ENCODE peak calls at places on chromosomes 11 and 22, in ten cellular contexts. X is choroid plexus epithelial cell, V is cardiac fibroblast, K is adrenal gland, H is foreskin fibroblast, L is MM.1S, Y is lower lobe of right lung, D is upper lobe of right lung, F is RWPE1, Q is gastrocnemius medialis. W is an unnamed sample.

GRCh38 chr11:14642873-14643696 is 519 bp upstream of the PDE3B start:
- DNase-seq in X (no peak), V (no peak), K (no peak), H (peak; percentile 10), L (no peak), Y (no peak), D (peak; percentile 61), F (no peak), Q (no peak), W (no peak)

GRCh38 chr22:40415531-40416266 is 45.3 kb downstream of the SGSM3 start:
- DNase-seq in X (peak; percentile 65), V (peak; percentile 49), K (no peak), H (no peak), L (no peak), Y (peak; percentile 66), D (peak; percentile 57), F (no peak), Q (no peak), W (no peak)

GRCh38 chr11:126886085-126886484 is 114.5 kb downstream of the KIRREL3 start:
- DNase-seq in X (no peak), V (no peak), K (no peak), H (no peak), L (no peak), Y (no peak), D (no peak), F (no peak), Q (no peak), W (no peak)

GRCh38 chr11:86214710-86215109 is 29.8 kb upstream of the EED start:
- DNase-seq in X (no peak), V (no peak), K (no peak), H (no peak), L (no peak), Y (no peak), D (no peak), F (no peak), Q (no peak), W (no peak)

GRCh38 chr11:58524232-58525036 is 16.5 kb upstream of the OR5B21 start:
- DNase-seq in X (peak; percentile 93), V (peak; percentile 93), K (peak; percentile 81), H (peak; percentile 88), L (peak; percentile 53), Y (no peak), D (no peak), F (peak; percentile 55), Q (peak; percentile 49), W (peak; percentile 35)

GRCh38 chr11:78459738-78460137 is 42.1 kb upstream of the GAB2 start:
- DNase-seq in X (no peak), V (no peak), K (no peak), H (no peak), L (no peak), Y (no peak), D (no peak), F (no peak), Q (no peak), W (no peak)

GRCh38 chr11:11769362-11769761 is 72.4 kb upstream of the USP47 start:
- DNase-seq in X (no peak), V (no peak), K (no peak), H (no peak), L (no peak), Y (no peak), D (no peak), F (no peak), Q (no peak), W (no peak)

GRCh38 chr22:19429950-19430889 is 1.3 kb downstream of the HIRA start:
- DNase-seq in X (peak; percentile 84), V (peak; percentile 76), K (peak; percentile 70), H (peak; percentile 78), L (peak; percentile 86), Y (peak; percentile 55), D (peak; percentile 68), F (peak; percentile 10), Q (no peak), W (no peak)

GRCh38 chr11:33980896-33981295 is 70.6 kb upstream of the CAPRIN1 start:
- DNase-seq in X (no peak), V (peak; percentile 36), K (no peak), H (no peak), L (no peak), Y (no peak), D (no peak), F (no peak), Q (no peak), W (no peak)

GRCh38 chr11:131422491-131422890 is 52.1 kb downstream of the NTM start:
- DNase-seq in X (no peak), V (peak; percentile 3), K (no peak), H (no peak), L (no peak), Y (no peak), D (no peak), F (no peak), Q (no peak), W (no peak)

GRCh38 chr11:120880791-120881190 is 143.1 kb upstream of the TBCEL start:
- DNase-seq in X (no peak), V (no peak), K (no peak), H (no peak), L (no peak), Y (no peak), D (no peak), F (no peak), Q (no peak), W (no peak)

GRCh38 chr11:12390687-12391110 is 13.3 kb downstream of the PARVA start:
- DNase-seq in X (no peak), V (no peak), K (no peak), H (no peak), L (no peak), Y (no peak), D (no peak), F (no peak), Q (no peak), W (no peak)

GRCh38 chr11:111918390-111919256 is at the start of gene C11orf52:
- DNase-seq in X (peak; percentile 76), V (peak; percentile 52), K (no peak), H (peak; percentile 59), L (peak; percentile 27), Y (peak; percentile 79), D (peak; percentile 82), F (peak; percentile 58), Q (peak; percentile 90), W (peak; percentile 54)

DNA sequence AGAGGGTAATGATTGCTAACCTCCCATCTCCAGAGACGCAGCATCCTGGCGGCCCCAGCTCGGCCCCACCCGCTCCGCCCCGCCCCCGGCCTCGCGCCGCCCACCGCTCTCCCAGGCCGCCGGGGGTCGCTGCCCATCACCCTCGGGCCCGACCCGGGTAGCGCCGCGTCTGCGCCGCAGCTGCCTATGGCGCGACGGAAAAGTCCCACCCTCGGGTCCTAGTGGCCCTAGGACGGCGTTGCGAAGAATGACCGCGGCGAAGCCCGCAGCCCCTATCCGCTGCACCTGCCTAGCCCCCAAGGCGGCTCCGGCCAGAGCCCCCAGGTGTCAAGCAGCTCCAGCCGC is 457 bp downstream of the CPSF7 start:
- DNase-seq in X (peak; percentile 50), V (peak; percentile 68), K (peak; percentile 71), H (peak; percentile 82), L (peak; percentile 75), Y (no peak), D (peak; percentile 84), F (peak; percentile 63), Q (peak; percentile 34), W (peak; percentile 73)
- TF ChIP-seq CTCF in X (no peak), V (no peak), K (peak; percentile 32), H (no peak), L (peak; percentile 26), Y (peak; percentile 29), D (peak; percentile 19), F (no peak), Q (no peak), W (peak; percentile 55)

GRCh38 chr22:50199836-50200332 is 927 bp upstream of the SELENOO start:
- DNase-seq in X (no peak), V (no peak), K (no peak), H (peak; percentile 51), L (no peak), Y (no peak), D (no peak), F (no peak), Q (no peak), W (no peak)
- TF ChIP-seq CTCF in X (no peak), V (no peak), K (no peak), H (no peak), L (no peak), Y (no peak), D (no peak), F (no peak), Q (no peak), W (no peak)

GRCh38 chr22:22109693-22110466 is 127.3 kb upstream of the TOP3B start:
- DNase-seq in X (no peak), V (no peak), K (no peak), H (no peak), L (no peak), Y (no peak), D (no peak), F (no peak), Q (no peak), W (no peak)
- TF ChIP-seq CTCF in X (peak; percentile 25), V (peak; percentile 11), K (no peak), H (no peak), L (peak; percentile 23), Y (no peak), D (peak; percentile 7), F (no peak), Q (no peak), W (peak; percentile 55)

GRCh38 chr11:67085617-67086016 is 29.0 kb downstream of the RHOD start:
- DNase-seq in X (no peak), V (no peak), K (no peak), H (no peak), L (no peak), Y (no peak), D (no peak), F (no peak), Q (no peak), W (no peak)

GRCh38 chr11:67083786-67084366 is 27.2 kb downstream of the RHOD start:
- DNase-seq in X (no peak), V (no peak), K (no peak), H (no peak), L (peak; percentile 27), Y (no peak), D (no peak), F (no peak), Q (no peak), W (no peak)

GRCh38 chr11:67079065-67079464 is 22.4 kb downstream of the RHOD start:
- DNase-seq in X (no peak), V (no peak), K (no peak), H (no peak), L (no peak), Y (no peak), D (no peak), F (no peak), Q (no peak), W (no peak)

GRCh38 chr11:67082071-67082791 is 25.6 kb downstream of the RHOD start:
- DNase-seq in X (peak; percentile 17), V (peak; percentile 25), K (no peak), H (peak; percentile 16), L (peak; percentile 54), Y (no peak), D (no peak), F (no peak), Q (no peak), W (no peak)
- TF ChIP-seq CTCF in X (no peak), V (no peak), K (no peak), H (no peak), L (peak; percentile 37), Y (no peak), D (no peak), F (no peak), Q (no peak), W (no peak)